ENCODE peak calls at places on chromosomes 5 and 9, in seven cellular contexts. One of them, this sample, is unnamed.

GRCh38 chr5:73450041-73450598 is 1.5 kb upstream of the FOXD1 start:
- DNase-seq in HCT116: no peak
- DNase-seq in H1: no peak
- DNase-seq in HepG2: no peak
- DNase-seq in A549: no peak
- DNase-seq in GM12878: no peak
- DNase-seq in K562: no peak
- DNase-seq in this sample: no peak

GRCh38 chr9:2526071-2526862 is 95.3 kb upstream of the VLDLR start:
- DNase-seq in HCT116: no peak
- DNase-seq in H1: no peak
- DNase-seq in HepG2: no peak
- DNase-seq in A549: no peak
- DNase-seq in GM12878: no peak
- DNase-seq in K562: no peak
- DNase-seq in this sample: no peak

GRCh38 chr5:142486581-142486980 is 161.8 kb upstream of the SPRY4 start:
- DNase-seq in HCT116: no peak
- DNase-seq in H1: no peak
- DNase-seq in HepG2: no peak
- DNase-seq in A549: no peak
- DNase-seq in GM12878: no peak
- DNase-seq in K562: no peak
- DNase-seq in this sample: peak; percentile 86

GRCh38 chr9:129166962-129167557 is 11.0 kb downstream of the IER5L start:
- DNase-seq in HCT116: peak; percentile 63
- DNase-seq in H1: no peak
- DNase-seq in HepG2: peak; percentile 58
- DNase-seq in A549: peak; percentile 97
- DNase-seq in GM12878: no peak
- DNase-seq in K562: peak; percentile 91
- DNase-seq in this sample: peak; percentile 80

GRCh38 chr5:100595152-100595811 is 60.1 kb downstream of the FAM174A start:
- DNase-seq in HCT116: no peak
- DNase-seq in H1: no peak
- DNase-seq in HepG2: peak; percentile 53
- DNase-seq in A549: peak; percentile 6
- DNase-seq in GM12878: no peak
- DNase-seq in K562: no peak
- DNase-seq in this sample: peak; percentile 97

GRCh38 chr9:23621924-23622323 is 204.1 kb downstream of the ELAVL2 start:
- DNase-seq in HCT116: no peak
- DNase-seq in H1: peak; percentile 44
- DNase-seq in HepG2: no peak
- DNase-seq in A549: no peak
- DNase-seq in GM12878: no peak
- DNase-seq in K562: no peak
- DNase-seq in this sample: no peak

GRCh38 chr9:107929439-107929838 is 439.9 kb upstream of the KLF4 start:
- DNase-seq in HCT116: no peak
- DNase-seq in H1: no peak
- DNase-seq in HepG2: no peak
- DNase-seq in A549: no peak
- DNase-seq in GM12878: no peak
- DNase-seq in K562: no peak
- DNase-seq in this sample: peak; percentile 65

GRCh38 chr5:122895141-122895540 is 49.7 kb downstream of the SNX24 start:
- DNase-seq in HCT116: no peak
- DNase-seq in H1: no peak
- DNase-seq in HepG2: no peak
- DNase-seq in A549: no peak
- DNase-seq in GM12878: no peak
- DNase-seq in K562: no peak
- DNase-seq in this sample: no peak

GRCh38 chr5:127386557-127386956 is 96.0 kb downstream of the MEGF10 start:
- DNase-seq in HCT116: no peak
- DNase-seq in H1: no peak
- DNase-seq in HepG2: peak; percentile 3
- DNase-seq in A549: no peak
- DNase-seq in GM12878: no peak
- DNase-seq in K562: no peak
- DNase-seq in this sample: peak; percentile 56

GRCh38 chr5:119327018-119327417 is 28.8 kb upstream of the TNFAIP8 start:
- DNase-seq in HCT116: no peak
- DNase-seq in H1: no peak
- DNase-seq in HepG2: no peak
- DNase-seq in A549: no peak
- DNase-seq in GM12878: no peak
- DNase-seq in K562: peak; percentile 26
- DNase-seq in this sample: peak; percentile 55

GRCh38 chr9:125652771-125653170 is 54.2 kb downstream of the MAPKAP1 start:
- DNase-seq in HCT116: no peak
- DNase-seq in H1: no peak
- DNase-seq in HepG2: no peak
- DNase-seq in A549: no peak
- DNase-seq in GM12878: no peak
- DNase-seq in K562: no peak
- DNase-seq in this sample: no peak

GRCh38 chr9:36485647-36486453 is 85.8 kb upstream of the RNF38 start:
- DNase-seq in HCT116: no peak
- DNase-seq in H1: peak; percentile 61
- DNase-seq in HepG2: no peak
- DNase-seq in A549: no peak
- DNase-seq in GM12878: no peak
- DNase-seq in K562: no peak
- DNase-seq in this sample: peak; percentile 17

GRCh38 chr9:13278368-13279246 is 885 bp downstream of the MPDZ start:
- DNase-seq in HCT116: no peak
- DNase-seq in H1: peak; percentile 68
- DNase-seq in HepG2: peak; percentile 37
- DNase-seq in A549: peak; percentile 53
- DNase-seq in GM12878: no peak
- DNase-seq in K562: peak; percentile 36
- DNase-seq in this sample: peak; percentile 74

GRCh38 chr5:122723606-122724352 is 51.1 kb upstream of the SNX2 start:
- DNase-seq in HCT116: no peak
- DNase-seq in H1: no peak
- DNase-seq in HepG2: no peak
- DNase-seq in A549: no peak
- DNase-seq in GM12878: peak; percentile 59
- DNase-seq in K562: no peak
- DNase-seq in this sample: peak; percentile 89

GRCh38 chr9:3528466-3528865 is 2.7 kb upstream of the RFX3 start:
- DNase-seq in HCT116: no peak
- DNase-seq in H1: no peak
- DNase-seq in HepG2: no peak
- DNase-seq in A549: no peak
- DNase-seq in GM12878: peak; percentile 67
- DNase-seq in K562: peak; percentile 10
- DNase-seq in this sample: no peak

GRCh38 chr9:116998305-116998704 is 311.2 kb downstream of the TRIM32 start:
- DNase-seq in HCT116: no peak
- DNase-seq in H1: no peak
- DNase-seq in HepG2: no peak
- DNase-seq in A549: no peak
- DNase-seq in GM12878: no peak
- DNase-seq in K562: no peak
- DNase-seq in this sample: peak; percentile 37

GRCh38 chr5:172005708-172006377 is 595 bp downstream of the FBXW11 start:
- DNase-seq in HCT116: no peak
- DNase-seq in H1: peak; percentile 65
- DNase-seq in HepG2: peak; percentile 16
- DNase-seq in A549: peak; percentile 28
- DNase-seq in GM12878: no peak
- DNase-seq in K562: peak; percentile 27
- DNase-seq in this sample: no peak

GRCh38 chr5:180818275-180818674 is 15.7 kb upstream of the MGAT1 start:
- DNase-seq in HCT116: no peak
- DNase-seq in H1: no peak
- DNase-seq in HepG2: no peak
- DNase-seq in A549: no peak
- DNase-seq in GM12878: no peak
- DNase-seq in K562: no peak
- DNase-seq in this sample: no peak

GRCh38 chr5:108531367-108532211 is 149.7 kb upstream of the FBXL17 start:
- DNase-seq in HCT116: no peak
- DNase-seq in H1: no peak
- DNase-seq in HepG2: peak; percentile 72
- DNase-seq in A549: no peak
- DNase-seq in GM12878: no peak
- DNase-seq in K562: peak; percentile 59
- DNase-seq in this sample: peak; percentile 91

GRCh38 chr5:39648539-39649200 is 223.9 kb upstream of the DAB2 start:
- DNase-seq in HCT116: peak; percentile 88
- DNase-seq in H1: no peak
- DNase-seq in HepG2: no peak
- DNase-seq in A549: peak; percentile 46
- DNase-seq in GM12878: no peak
- DNase-seq in K562: no peak
- DNase-seq in this sample: no peak

DNA sequence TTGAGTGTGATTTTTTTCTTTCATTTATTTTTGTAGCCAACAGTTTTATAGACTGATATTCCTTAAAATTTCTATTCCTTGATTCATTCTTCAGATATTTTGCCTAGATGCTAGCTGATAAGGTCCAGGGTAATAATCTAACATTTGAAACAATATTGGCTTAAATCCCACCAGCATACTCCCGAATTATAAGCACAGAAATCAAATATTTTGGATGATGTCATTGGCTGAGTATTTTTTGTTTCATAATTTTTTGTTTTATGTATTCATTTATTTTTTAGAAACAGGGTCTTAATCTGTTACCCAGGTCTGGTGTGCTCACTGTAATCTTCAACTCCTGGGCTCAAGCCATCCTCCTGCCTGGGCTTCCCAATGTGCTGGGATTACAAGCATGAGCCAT is 88.4 kb downstream of the ISL1 start:
- DNase-seq in HCT116: no peak
- DNase-seq in H1: no peak
- DNase-seq in HepG2: no peak
- DNase-seq in A549: no peak
- DNase-seq in GM12878: no peak
- DNase-seq in K562: no peak
- DNase-seq in this sample: no peak
- TF ChIP-seq CEBPB in HCT116: no peak
- TF ChIP-seq CEBPB in H1: no peak
- TF ChIP-seq CEBPB in HepG2: no peak
- TF ChIP-seq CEBPB in A549: no peak
- TF ChIP-seq CEBPB in GM12878: no peak
- TF ChIP-seq CEBPB in K562: no peak
- TF ChIP-seq CEBPB in this sample: no peak

GRCh38 chr9:33139421-33140228 is 27.5 kb downstream of the B4GALT1 start:
- DNase-seq in HCT116: no peak
- DNase-seq in H1: no peak
- DNase-seq in HepG2: peak; percentile 88
- DNase-seq in A549: no peak
- DNase-seq in GM12878: no peak
- DNase-seq in K562: no peak
- DNase-seq in this sample: peak; percentile 96
- TF ChIP-seq CEBPB in HCT116: no peak
- TF ChIP-seq CEBPB in H1: no peak
- TF ChIP-seq CEBPB in HepG2: peak; percentile 79
- TF ChIP-seq CEBPB in A549: no peak
- TF ChIP-seq CEBPB in GM12878: no peak
- TF ChIP-seq CEBPB in K562: peak; percentile 54
- TF ChIP-seq CEBPB in this sample: peak; percentile 84

DNA sequence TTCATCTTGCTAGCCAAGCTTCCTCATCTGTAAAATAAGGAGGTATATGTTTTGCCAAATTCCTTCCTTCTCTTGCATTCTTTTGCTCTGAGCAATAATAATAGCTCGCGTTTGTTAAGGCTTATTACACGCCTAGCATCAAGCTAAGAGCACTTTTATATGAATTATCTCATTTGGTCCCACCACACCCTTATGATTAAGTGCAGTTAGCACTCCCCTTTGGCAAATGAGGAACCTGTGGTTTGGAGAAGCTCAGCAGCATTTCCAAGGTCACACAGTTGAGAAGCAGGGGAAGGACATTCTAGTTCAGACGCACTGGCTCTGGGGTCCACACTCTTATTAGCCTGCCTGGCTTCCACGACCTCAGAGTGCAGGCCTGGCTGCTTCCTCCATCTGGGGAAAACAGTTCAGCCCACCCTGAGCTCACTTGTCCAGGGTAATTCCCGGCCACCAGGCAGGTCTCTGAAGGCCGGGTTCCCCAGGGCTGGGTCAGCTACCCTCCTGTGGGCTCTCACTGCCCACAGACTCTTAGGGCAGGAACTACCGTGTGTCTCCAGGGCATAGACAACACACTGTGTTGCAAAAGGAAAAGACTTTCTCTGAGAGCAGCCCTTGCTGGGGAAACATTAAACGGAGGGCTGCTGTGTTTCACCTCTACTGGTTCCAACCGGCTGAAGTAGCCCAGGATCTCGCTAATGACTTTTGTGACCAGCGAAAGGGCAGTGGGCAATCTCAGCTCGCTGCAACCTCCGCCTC is 10.0 kb upstream of the FBP1 start:
- DNase-seq in HCT116: no peak
- DNase-seq in H1: no peak
- DNase-seq in HepG2: no peak
- DNase-seq in A549: peak; percentile 11
- DNase-seq in GM12878: no peak
- DNase-seq in K562: no peak
- DNase-seq in this sample: peak; percentile 28
- TF ChIP-seq CEBPB in HCT116: no peak
- TF ChIP-seq CEBPB in H1: no peak
- TF ChIP-seq CEBPB in HepG2: no peak
- TF ChIP-seq CEBPB in A549: no peak
- TF ChIP-seq CEBPB in GM12878: no peak
- TF ChIP-seq CEBPB in K562: no peak
- TF ChIP-seq CEBPB in this sample: no peak

GRCh38 chr9:90141723-90142122 is 500.9 kb downstream of the DIRAS2 start:
- DNase-seq in HCT116: no peak
- DNase-seq in H1: no peak
- DNase-seq in HepG2: peak; percentile 12
- DNase-seq in A549: no peak
- DNase-seq in GM12878: no peak
- DNase-seq in K562: no peak
- DNase-seq in this sample: peak; percentile 29

GRCh38 chr9:90140131-90140818 is 502.3 kb downstream of the DIRAS2 start:
- DNase-seq in HCT116: no peak
- DNase-seq in H1: no peak
- DNase-seq in HepG2: no peak
- DNase-seq in A549: no peak
- DNase-seq in GM12878: no peak
- DNase-seq in K562: no peak
- DNase-seq in this sample: no peak

GRCh38 chr9:90137824-90138223 is 504.8 kb downstream of the DIRAS2 start:
- DNase-seq in HCT116: no peak
- DNase-seq in H1: no peak
- DNase-seq in HepG2: no peak
- DNase-seq in A549: no peak
- DNase-seq in GM12878: no peak
- DNase-seq in K562: no peak
- DNase-seq in this sample: no peak

DNA sequence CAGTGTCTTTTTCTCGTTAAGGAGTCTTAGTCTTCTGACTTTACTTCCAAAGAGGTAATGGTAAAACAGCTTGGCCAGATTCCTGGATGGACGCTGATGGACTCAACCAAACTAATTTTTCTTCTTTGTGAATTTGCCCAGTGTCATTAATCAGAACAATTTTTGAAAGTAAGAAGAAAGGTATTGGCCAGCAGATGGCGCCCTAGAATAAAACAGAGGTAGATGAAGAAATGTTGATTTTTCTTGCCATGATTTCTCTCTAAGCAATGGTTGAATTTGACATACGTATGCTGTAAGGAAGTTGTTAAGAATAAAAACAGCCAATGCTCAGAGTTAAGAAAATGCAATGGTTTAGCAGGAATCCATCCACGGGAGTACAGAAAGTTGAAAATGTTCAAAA is 500.0 kb downstream of the DIRAS2 start:
- DNase-seq in HCT116: peak; percentile 21
- DNase-seq in H1: peak; percentile 71
- DNase-seq in HepG2: peak; percentile 35
- DNase-seq in A549: no peak
- DNase-seq in GM12878: no peak
- DNase-seq in K562: peak; percentile 7
- DNase-seq in this sample: peak; percentile 25
- TF ChIP-seq CEBPB in HCT116: no peak
- TF ChIP-seq CEBPB in H1: no peak
- TF ChIP-seq CEBPB in HepG2: no peak
- TF ChIP-seq CEBPB in A549: no peak
- TF ChIP-seq CEBPB in GM12878: no peak
- TF ChIP-seq CEBPB in K562: no peak
- TF ChIP-seq CEBPB in this sample: no peak